ENCODE peak calls at places on chromosomes 12 and 14, in eight cellular contexts. O, L, F, A, Y, Z, N and W are unnamed samples.

GRCh38 chr12:63844391-63845341 is at the start of gene SRGAP1:
- DNase-seq in O (peak; percentile 53), A (peak; percentile 73), Y (peak; percentile 63), L (no peak), F (peak; percentile 69), Z (peak; percentile 79), N (peak; percentile 62), W (peak; percentile 68)

GRCh38 chr12:57049890-57050289 is at the start of gene MYO1A:
- DNase-seq in A (peak; percentile 19), O (no peak), L (no peak), F (peak; percentile 22), N (peak; percentile 76), Z (no peak), Y (peak; percentile 43), W (no peak)

GRCh38 chr14:49623941-49624806 is 3.6 kb downstream of the MGAT2 start:
- DNase-seq in F (no peak), A (no peak), L (no peak), Y (no peak), N (peak; percentile 19), O (no peak), Z (no peak), W (no peak)

GRCh38 chr12:51868821-51869489 is 18.9 kb upstream of the ANKRD33 start:
- DNase-seq in L (no peak), N (no peak), Z (no peak), F (no peak), O (no peak), Y (peak; percentile 65), A (no peak), W (no peak)

GRCh38 chr12:77294016-77294415 is 228.6 kb upstream of the E2F7 start:
- DNase-seq in Y (no peak), Z (no peak), O (no peak), A (peak; percentile 60), N (no peak), L (no peak), F (no peak), W (no peak)

GRCh38 chr12:810635-811415 is 58.4 kb downstream of the WNK1 start:
- DNase-seq in L (no peak), Z (no peak), O (no peak), N (no peak), A (peak; percentile 23), Y (no peak), F (no peak), W (no peak)

GRCh38 chr14:59265808-59266207 is 77.3 kb downstream of the DAAM1 start:
- DNase-seq in Z (no peak), A (no peak), O (no peak), N (peak; percentile 35), F (no peak), L (no peak), Y (no peak), W (no peak)

GRCh38 chr12:68425998-68426397 is 93.8 kb upstream of the MDM1 start:
- DNase-seq in L (no peak), O (no peak), Y (no peak), N (no peak), F (no peak), Z (no peak), A (peak; percentile 92), W (no peak)

GRCh38 chr14:103064436-103064835 is 7.1 kb upstream of the CDC42BPB start:
- DNase-seq in A (no peak), F (no peak), L (no peak), N (no peak), O (no peak), Y (no peak), Z (no peak), W (no peak)

GRCh38 chr12:12749433-12749832 is 32.3 kb downstream of the CDKN1B start:
- DNase-seq in Y (peak; percentile 34), L (no peak), Z (peak; percentile 50), A (no peak), O (no peak), N (peak; percentile 24), F (peak; percentile 9), W (no peak)

GRCh38 chr14:101198398-101199027 is 295.0 kb upstream of the RTL1 start:
- DNase-seq in F (no peak), A (no peak), L (no peak), Z (peak; percentile 1), Y (no peak), O (peak; percentile 7), N (no peak), W (peak; percentile 59)

GRCh38 chr14:34355584-34356266 is 106.3 kb downstream of the SPTSSA start:
- DNase-seq in Y (no peak), N (no peak), Z (no peak), L (no peak), A (peak; percentile 75), F (no peak), O (no peak), W (no peak)

GRCh38 chr14:26531894-26532293 is 65.9 kb downstream of the NOVA1 start:
- DNase-seq in Z (no peak), L (no peak), Y (peak; percentile 7), O (no peak), N (no peak), A (peak; percentile 81), F (peak; percentile 32), W (no peak)

GRCh38 chr12:6765048-6765633 is 1.0 kb upstream of the PTMS start:
- DNase-seq in N (no peak), O (no peak), Y (no peak), A (no peak), Z (no peak), F (peak; percentile 46), L (no peak), W (no peak)

GRCh38 chr12:93733358-93733757 is 56.2 kb downstream of the CRADD start:
- DNase-seq in O (no peak), N (no peak), A (no peak), Z (no peak), L (no peak), F (peak; percentile 49), Y (no peak), W (no peak)

GRCh38 chr14:69153848-69154208 is 909 bp upstream of the DCAF5 start:
- DNase-seq in Y (peak; percentile 19), N (peak; percentile 28), F (peak; percentile 9), O (no peak), Z (peak; percentile 24), A (no peak), L (no peak), W (no peak)

GRCh38 chr14:72054929-72055328 is 122.7 kb downstream of the RGS6 start:
- DNase-seq in L (no peak), Y (no peak), A (no peak), F (no peak), Z (no peak), O (no peak), N (no peak), W (no peak)

DNA sequence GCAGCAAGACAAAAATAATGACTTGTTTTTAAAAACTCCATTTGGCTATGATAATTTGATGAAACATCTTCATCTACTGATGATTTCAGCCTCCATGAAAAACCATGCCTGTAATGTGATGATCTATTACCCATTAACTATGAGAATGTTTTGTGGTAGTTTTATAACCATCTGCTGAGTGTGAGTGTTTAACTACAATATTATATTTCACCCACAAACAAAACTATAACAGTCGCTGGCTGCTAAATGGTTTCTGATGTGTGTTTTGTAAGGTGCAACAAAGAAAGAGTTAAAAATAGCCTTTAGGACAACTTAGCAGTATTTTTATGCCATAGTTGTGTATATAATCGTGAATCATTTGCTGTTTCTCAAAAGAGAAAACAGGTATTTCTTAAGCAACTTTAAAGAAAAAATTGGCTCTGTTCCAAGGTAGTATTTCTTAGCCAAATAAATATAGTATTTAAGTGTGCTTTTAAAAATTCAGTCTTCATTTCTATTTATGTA is 4.9 kb downstream of the PTHLH start:
- DNase-seq in O (no peak), N (no peak), A (peak; percentile 29), Z (no peak), Y (no peak), L (no peak), F (no peak), W (no peak)
- H3K27ac ChIP-seq in O (no peak overlapping the region), N (no peak overlapping the region), A (no peak overlapping the region), Z (no peak overlapping the region), Y (no peak overlapping the region), L (no peak overlapping the region), F (peak overlapping the region; percentile 65), W (no peak overlapping the region)

GRCh38 chr14:61364243-61364642 is 42.9 kb downstream of the PRKCH start:
- DNase-seq in O (no peak), Y (no peak), L (no peak), N (no peak), F (no peak), Z (no peak), A (no peak), W (no peak)
- H3K4me1 ChIP-seq in O (peaks cover 3% of the 10 kb centered on the region), Y (no peaks in the 10 kb centered on the region), L (peaks cover 41% of the 10 kb centered on the region), N (peaks cover 18% of the 10 kb centered on the region), F (peaks cover 6% of the 10 kb centered on the region), Z (peaks cover 3% of the 10 kb centered on the region), A (peaks cover 1% of the 10 kb centered on the region), W (peaks cover 56% of the 10 kb centered on the region)

DNA sequence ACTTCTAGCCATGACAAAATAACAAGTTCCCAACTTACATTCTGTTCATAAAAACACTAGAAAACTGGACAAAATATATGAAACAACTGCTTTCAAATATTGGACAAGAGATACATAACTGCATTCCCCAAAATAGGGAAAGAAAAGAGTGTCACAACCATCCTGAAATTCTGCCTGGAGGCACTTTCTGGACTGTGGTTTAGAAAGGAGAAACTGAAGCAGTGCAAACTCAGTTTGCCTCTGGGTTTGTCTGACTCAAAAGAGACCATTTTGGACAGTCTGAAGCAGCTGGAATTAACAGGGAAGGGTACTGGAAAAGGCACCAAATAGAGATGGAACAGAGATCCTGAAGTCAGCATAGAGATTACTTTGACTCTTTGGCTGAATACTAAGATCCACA is 11.3 kb upstream of the SYT1 start:
- DNase-seq in Y (no peak), L (no peak), A (no peak), Z (no peak), F (no peak), O (no peak), N (no peak), W (no peak)
- H3K27ac ChIP-seq in Y (no peak overlapping the region), L (no peak overlapping the region), A (no peak overlapping the region), Z (no peak overlapping the region), F (no peak overlapping the region), O (no peak overlapping the region), N (no peak overlapping the region), W (no peak overlapping the region)

DNA sequence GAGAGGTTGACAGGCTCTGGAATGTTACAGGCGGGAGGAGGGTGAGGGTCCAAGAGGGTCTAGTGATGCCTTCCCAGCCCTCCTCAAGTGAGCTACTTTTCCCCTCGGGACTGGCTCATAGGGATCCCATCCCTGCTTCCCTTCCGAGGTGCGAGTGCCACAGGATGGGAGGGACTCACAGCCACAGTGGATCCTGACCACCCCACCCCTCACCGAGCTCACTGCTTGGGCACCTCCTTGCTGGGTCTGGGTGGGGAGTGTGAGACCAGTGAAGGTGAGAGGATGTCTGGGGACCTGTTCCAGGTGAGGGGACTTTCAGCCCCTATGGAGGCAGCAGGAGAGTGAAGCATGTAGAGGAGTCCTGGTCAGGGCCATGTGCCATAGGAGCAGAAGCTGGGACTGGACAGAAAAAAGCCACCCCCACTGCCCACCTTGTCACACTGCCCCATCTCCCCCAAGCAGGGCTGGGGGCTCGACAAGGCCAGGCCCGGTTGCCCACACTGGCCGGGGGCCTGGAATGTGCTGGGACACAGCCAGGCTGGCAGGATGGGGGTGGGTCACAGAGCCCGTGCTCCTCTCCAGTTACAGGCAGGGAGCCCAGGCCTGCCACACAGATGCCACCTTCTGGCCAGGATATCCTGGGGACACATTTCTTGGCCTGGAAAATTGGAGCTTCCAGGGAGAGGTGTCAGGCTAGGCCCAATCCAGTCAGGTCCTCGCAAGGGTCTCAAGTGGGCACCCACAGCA is 1.7 kb upstream of the TNS2 start:
- DNase-seq in F (peak; percentile 84), A (no peak), O (peak; percentile 77), L (no peak), Y (peak; percentile 47), N (peak; percentile 63), Z (peak; percentile 63), W (peak; percentile 72)
- H3K4me1 ChIP-seq in F (peaks cover 82% of the 10 kb centered on the region), A (peaks cover 45% of the 10 kb centered on the region), O (peaks cover 28% of the 10 kb centered on the region), L (peaks cover 95% of the 10 kb centered on the region), Y (peaks cover 73% of the 10 kb centered on the region), N (peaks cover 87% of the 10 kb centered on the region), Z (peaks cover 46% of the 10 kb centered on the region), W (peaks cover 48% of the 10 kb centered on the region)